ENCODE peak calls at places on chromosome 18, in six cellular contexts. B, K, Q, V, T and A are unnamed samples.

GRCh38 chr18:25587545-25587944 is 235.6 kb upstream of the ZNF521 start:
- DNase-seq in B (no peak), K (no peak), Q (no peak), V (no peak), T (no peak), A (no peak)

GRCh38 chr18:24674236-24675004 is 214.0 kb downstream of the HRH4 start:
- DNase-seq in B (no peak), K (no peak), Q (no peak), V (no peak), T (no peak), A (no peak)

GRCh38 chr18:3625717-3626091 is 175.7 kb downstream of the TGIF1 start:
- DNase-seq in B (no peak), K (no peak), Q (no peak), V (no peak), T (no peak), A (no peak)

GRCh38 chr18:78677483-78678317 is 301.9 kb upstream of the SALL3 start:
- DNase-seq in B (peak), K (no peak), Q (no peak), V (no peak), T (no peak), A (no peak)

GRCh38 chr18:57846258-57846657 is 43.1 kb upstream of the ATP8B1 start:
- DNase-seq in B (peak), K (no peak), Q (no peak), V (no peak), T (no peak), A (no peak)

GRCh38 chr18:35506024-35506712 is 8.4 kb upstream of the INO80C start:
- DNase-seq in B (no peak), K (no peak), Q (no peak), V (no peak), T (no peak), A (no peak)

GRCh38 chr18:25103468-25104155 is 248.4 kb downstream of the ZNF521 start:
- DNase-seq in B (no peak), K (no peak), Q (no peak), V (no peak), T (no peak), A (no peak)

GRCh38 chr18:77102246-77103040 is 30.1 kb downstream of the MBP start:
- DNase-seq in B (no peak), K (no peak), Q (no peak), V (no peak), T (no peak), A (no peak)

GRCh38 chr18:55053976-55054375 is 94.7 kb upstream of the CCDC68 start:
- DNase-seq in B (no peak), K (no peak), Q (no peak), V (no peak), T (no peak), A (no peak)

GRCh38 chr18:65938592-65939372 is 188.0 kb downstream of the CDH7 start:
- DNase-seq in B (no peak), K (no peak), Q (peak), V (no peak), T (no peak), A (no peak)

GRCh38 chr18:67400502-67401117 is 115.9 kb downstream of the DSEL start:
- DNase-seq in B (no peak), K (no peak), Q (no peak), V (no peak), T (no peak), A (no peak)

GRCh38 chr18:43113220-43113895 is 2.1 kb downstream of the RIT2 start:
- DNase-seq in B (no peak), K (no peak), Q (no peak), V (no peak), T (no peak), A (no peak)

GRCh38 chr18:61743775-61744531 is 148.9 kb downstream of the RNF152 start:
- DNase-seq in B (no peak), K (no peak), Q (no peak), V (no peak), T (no peak), A (no peak)

GRCh38 chr18:45073556-45073955 is 392.9 kb downstream of the SETBP1 start:
- DNase-seq in B (no peak), K (no peak), Q (no peak), V (no peak), T (no peak), A (no peak)

GRCh38 chr18:37289423-37289822 is 276.2 kb downstream of the CELF4 start:
- DNase-seq in B (no peak), K (no peak), Q (no peak), V (no peak), T (no peak), A (no peak)

GRCh38 chr18:51427012-51427411 is 229.5 kb upstream of the MEX3C start:
- DNase-seq in B (no peak), K (no peak), Q (no peak), V (no peak), T (no peak), A (no peak)

GRCh38 chr18:2917255-2918047 is 70.6 kb downstream of the EMILIN2 start:
- DNase-seq in B (no peak), K (no peak), Q (no peak), V (no peak), T (no peak), A (no peak)

GRCh38 chr18:78731423-78732032 is 248.1 kb upstream of the SALL3 start:
- DNase-seq in B (peak), K (no peak), Q (no peak), V (no peak), T (no peak), A (no peak)

GRCh38 chr18:36372902-36373301 is 75.4 kb downstream of the FHOD3 start:
- DNase-seq in B (no peak), K (no peak), Q (no peak), V (no peak), T (peak), A (no peak)

GRCh38 chr18:25875574-25875973 is 214.8 kb downstream of the SS18 start:
- DNase-seq in B (no peak), K (no peak), Q (no peak), V (no peak), T (no peak), A (no peak)

GRCh38 chr18:8020133-8020846 is 453.2 kb downstream of the PTPRM start:
- DNase-seq in B (no peak), K (no peak), Q (no peak), V (no peak), T (no peak), A (no peak)

GRCh38 chr18:48004577-48004976 is 74.1 kb upstream of the SMAD2 start:
- DNase-seq in B (no peak), K (no peak), Q (no peak), V (no peak), T (no peak), A (no peak)

GRCh38 chr18:52242711-52243110 is 97.3 kb upstream of the DCC start:
- DNase-seq in B (no peak), K (no peak), Q (no peak), V (no peak), T (no peak), A (no peak)

GRCh38 chr18:54388203-54389142 is 30.8 kb downstream of the C18orf54 start:
- DNase-seq in B (no peak), K (no peak), Q (peak), V (no peak), T (peak), A (no peak)

GRCh38 chr18:55343396-55344073 is 244.5 kb downstream of the TCF4 start:
- DNase-seq in B (no peak), K (no peak), Q (no peak), V (no peak), T (no peak), A (no peak)

GRCh38 chr18:79507076-79507545 is 111.4 kb downstream of the NFATC1 start:
- DNase-seq in B (peak), K (peak), Q (no peak), V (peak), T (peak), A (no peak)

GRCh38 chr18:5628512-5629255 is 84.9 kb upstream of the EPB41L3 start:
- DNase-seq in B (peak), K (peak), Q (no peak), V (peak), T (no peak), A (no peak)

GRCh38 chr18:43935051-43935412 is 657.7 kb upstream of the SYT4 start:
- DNase-seq in B (no peak), K (no peak), Q (no peak), V (no peak), T (no peak), A (no peak)

GRCh38 chr18:73646772-73647171 is 500.9 kb downstream of the FBXO15 start:
- DNase-seq in B (no peak), K (no peak), Q (no peak), V (no peak), T (no peak), A (no peak)

GRCh38 chr18:41600693-41601391 is 354.2 kb upstream of the PIK3C3 start:
- DNase-seq in B (no peak), K (no peak), Q (no peak), V (no peak), T (no peak), A (no peak)

GRCh38 chr18:66495844-66496243 is 108.0 kb downstream of the CDH19 start:
- DNase-seq in B (peak), K (no peak), Q (peak), V (no peak), T (no peak), A (no peak)

GRCh38 chr18:57434177-57434535 is 1.0 kb upstream of the ONECUT2 start:
- DNase-seq in B (no peak), K (no peak), Q (no peak), V (no peak), T (no peak), A (no peak)

GRCh38 chr18:5979971-5980457 is 84.7 kb upstream of the TMEM200C start:
- DNase-seq in B (no peak), K (no peak), Q (no peak), V (no peak), T (no peak), A (no peak)

GRCh38 chr18:75405341-75405740 is 22.2 kb downstream of the SMIM21 start:
- DNase-seq in B (no peak), K (no peak), Q (no peak), V (no peak), T (no peak), A (no peak)

GRCh38 chr18:42614619-42615293 is 500.7 kb downstream of the RIT2 start:
- DNase-seq in B (no peak), K (no peak), Q (no peak), V (no peak), T (no peak), A (no peak)

GRCh38 chr18:3081558-3081957 is 68.6 kb upstream of the LPIN2 start:
- DNase-seq in B (no peak), K (no peak), Q (no peak), V (no peak), T (no peak), A (no peak)

GRCh38 chr18:78768221-78768620 is 211.4 kb upstream of the SALL3 start:
- DNase-seq in B (no peak), K (peak), Q (no peak), V (no peak), T (peak), A (no peak)

GRCh38 chr18:77147418-77147852 is 14.9 kb upstream of the MBP start:
- DNase-seq in B (no peak), K (peak), Q (no peak), V (no peak), T (no peak), A (peak)

DNA sequence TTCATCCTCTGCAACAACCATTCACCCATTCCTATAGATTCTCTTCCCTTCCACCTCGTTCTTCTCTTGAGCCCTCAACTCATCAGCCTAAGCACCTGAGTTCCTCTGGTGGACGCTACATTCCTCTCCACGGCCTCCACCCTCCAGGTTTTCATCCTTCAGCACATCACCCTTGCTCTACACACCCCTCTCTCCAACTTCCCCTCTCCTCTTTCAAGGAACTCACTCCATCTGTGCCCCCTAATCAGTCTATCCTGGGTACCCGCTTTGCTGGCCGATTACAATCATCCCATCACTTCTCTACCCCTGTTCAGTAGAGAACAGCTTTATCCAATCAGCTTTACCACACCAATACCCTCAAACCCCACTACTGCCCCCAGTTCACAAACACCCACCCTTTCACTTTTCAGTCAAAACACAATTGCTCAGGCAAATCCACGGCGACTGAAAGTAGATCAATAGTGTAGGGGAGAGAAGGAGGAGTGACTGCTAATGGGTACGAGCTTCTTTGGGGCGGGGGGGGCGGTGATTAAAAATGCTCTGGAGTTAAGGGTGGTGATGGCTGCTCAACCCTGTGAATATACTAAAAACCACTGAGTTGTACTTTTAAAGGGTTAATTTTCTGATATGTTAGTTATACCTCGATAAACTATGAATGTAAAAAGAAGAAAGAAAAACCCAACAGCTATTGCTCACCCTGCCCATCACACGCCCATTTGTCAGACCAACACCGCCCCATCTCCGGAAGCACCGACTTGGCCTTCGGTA is 857 bp downstream of the DYM start:
- DNase-seq in B (no peak), K (no peak), Q (no peak), V (no peak), T (no peak), A (no peak)
- H3K27ac ChIP-seq in B (peak), K (peak), Q (no peak), V (peak), T (peak), A (peak)

GRCh38 chr18:33282709-33283333 is 157.7 kb downstream of the CCDC178 start:
- DNase-seq in B (no peak), K (no peak), Q (no peak), V (no peak), T (no peak), A (no peak)

GRCh38 chr18:33277431-33277830 is 163.1 kb downstream of the CCDC178 start:
- DNase-seq in B (no peak), K (no peak), Q (no peak), V (no peak), T (no peak), A (no peak)

GRCh38 chr18:33282142-33282541 is 158.4 kb downstream of the CCDC178 start:
- DNase-seq in B (no peak), K (peak), Q (no peak), V (no peak), T (no peak), A (no peak)
- TF ChIP-seq POLR2AphosphoS5 in B (no peak), K (no peak), Q (no peak), V (no peak), T (no peak), A (no peak)

GRCh38 chr18:46099463-46099862 is 1.4 kb upstream of the ATP5F1A start:
- DNase-seq in B (no peak), K (no peak), Q (no peak), V (no peak), T (no peak), A (no peak)

GRCh38 chr18:46098616-46098933 is 479 bp upstream of the ATP5F1A start:
- DNase-seq in B (no peak), K (no peak), Q (no peak), V (no peak), T (no peak), A (no peak)

GRCh38 chr18:46109386-46109785 is 5.2 kb downstream of the HAUS1 start:
- DNase-seq in B (no peak), K (no peak), Q (no peak), V (no peak), T (no peak), A (no peak)

DNA sequence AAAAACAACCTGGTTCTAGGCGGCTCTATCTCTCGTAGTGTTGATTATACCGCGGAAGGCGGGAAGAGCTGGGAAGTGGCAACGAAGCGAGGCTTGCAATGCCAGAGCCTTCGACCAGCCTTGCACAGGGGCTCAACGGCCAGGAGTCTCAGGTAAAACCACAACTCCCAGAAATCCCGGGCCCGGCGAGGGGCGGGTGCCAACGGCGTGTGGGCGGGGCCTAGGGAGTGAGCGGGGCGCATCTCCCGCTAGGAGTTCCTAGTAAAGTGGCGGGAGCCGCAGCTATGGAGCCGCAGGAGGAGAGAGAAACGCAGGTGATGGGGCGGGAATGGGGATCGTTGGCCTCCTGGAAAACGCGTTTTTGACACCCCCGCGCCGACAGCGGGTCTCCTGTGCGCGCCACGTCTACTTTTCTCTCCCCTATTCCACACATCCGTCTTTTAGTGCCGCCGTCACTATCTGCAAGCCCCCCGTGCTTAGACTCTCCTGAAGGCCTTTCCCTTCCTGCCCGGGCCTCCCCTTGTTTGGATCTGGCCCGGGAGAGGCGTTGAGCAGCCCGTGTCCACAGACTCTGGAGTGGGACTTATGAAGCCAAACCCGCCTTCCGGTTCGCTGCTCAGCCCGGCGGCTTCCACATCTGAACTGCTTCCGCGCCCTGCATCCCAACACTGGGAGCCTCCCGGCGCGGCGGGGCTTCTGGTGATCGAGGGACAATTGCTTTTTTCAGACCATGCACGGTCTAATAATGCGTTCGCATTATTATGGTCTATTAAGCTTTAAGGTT is at the start of gene HAUS1:
- DNase-seq in B (peak), K (peak), Q (peak), V (peak), T (peak), A (no peak)
- H3K27ac ChIP-seq in B (peak), K (peak), Q (peak), V (peak), T (peak), A (peak)

DNA sequence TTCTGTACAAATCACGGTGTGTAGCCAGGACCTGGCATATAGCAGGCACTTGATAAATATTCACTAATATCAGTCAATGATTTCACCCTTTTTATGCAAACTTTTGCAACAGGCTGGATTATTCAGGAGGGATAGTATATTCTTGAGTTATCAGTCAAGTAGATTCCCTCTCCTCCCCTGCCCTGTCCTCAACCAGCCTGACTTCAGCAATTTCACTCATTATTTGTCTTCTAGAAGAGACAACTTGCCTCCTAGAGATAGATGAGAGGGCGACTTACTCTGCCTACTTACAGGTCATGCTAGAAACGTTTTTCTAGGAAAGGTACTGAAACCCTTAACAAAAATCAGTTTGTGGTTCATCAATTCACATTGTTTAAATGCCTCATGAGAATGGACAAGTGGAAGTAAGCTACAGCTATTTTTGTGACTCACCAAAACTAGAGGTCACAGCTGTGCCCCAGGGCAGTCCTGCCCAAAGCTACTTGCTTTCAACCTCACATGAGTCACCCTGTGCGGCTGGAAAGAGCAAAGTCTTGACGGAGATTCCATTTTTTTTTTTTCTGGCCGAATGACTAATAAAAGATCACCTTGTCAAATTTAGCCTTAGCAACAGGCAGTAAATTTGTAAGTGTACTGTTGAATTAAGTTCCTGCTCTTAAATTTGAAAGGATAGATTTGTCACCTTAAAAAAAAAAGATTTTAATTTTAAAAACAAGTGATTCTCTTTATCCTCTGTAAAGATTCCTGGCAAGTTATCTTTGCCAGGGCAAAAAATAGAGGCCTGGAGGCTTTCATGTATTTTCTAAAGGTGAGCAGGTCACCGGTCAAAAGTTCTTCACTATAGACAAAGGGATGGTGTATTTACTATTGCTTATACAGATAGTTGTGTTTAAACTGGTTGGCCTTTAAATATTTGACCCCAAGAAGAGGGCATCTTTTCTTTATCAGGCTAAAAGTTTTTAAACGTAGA is 109.0 kb upstream of the SLC35G4 start:
- DNase-seq in B (no peak), K (no peak), Q (no peak), V (no peak), T (peak), A (no peak)
- TF ChIP-seq POLR2AphosphoS5 in B (no peak), K (no peak), Q (no peak), V (no peak), T (no peak), A (no peak)

DNA sequence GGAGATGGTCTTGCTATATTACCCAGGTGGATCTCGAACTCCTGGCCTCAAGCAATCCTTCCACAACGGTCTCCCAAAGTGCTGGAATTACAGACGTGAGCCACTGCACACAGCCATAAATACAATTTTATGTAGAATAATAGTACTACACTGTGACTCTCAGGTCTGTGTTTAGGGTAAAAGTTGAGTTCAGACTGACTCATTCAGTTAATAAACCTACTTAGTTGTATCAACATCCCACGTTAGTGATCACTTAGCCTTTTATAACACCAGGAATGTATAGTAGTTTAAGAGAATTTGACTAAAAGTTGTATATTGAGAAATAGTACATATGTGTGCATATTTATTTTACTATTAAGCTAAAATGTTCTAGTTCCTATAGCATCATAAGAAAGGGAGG is 237.5 kb downstream of the PHLPP1 start:
- DNase-seq in B (no peak), K (no peak), Q (no peak), V (no peak), T (no peak), A (no peak)
- H3K27ac ChIP-seq in B (no peak), K (no peak), Q (no peak), V (no peak), T (no peak), A (no peak)

GRCh38 chr18:13353424-13353823 is 134.9 kb downstream of the LDLRAD4 start:
- DNase-seq in B (no peak), K (no peak), Q (no peak), V (no peak), T (no peak), A (no peak)
- TF ChIP-seq POLR2AphosphoS5 in B (no peak), K (no peak), Q (no peak), V (no peak), T (no peak), A (no peak)